ENCODE peak calls at places on chromosomes 16 and 17, in ten cellular contexts. P is heart right ventricle; N is AG09309; F is tibial artery; O is A549; E is stomach; J is cardiac fibroblast; W is fibroblast of pulmonary artery; Z is uterus; T is CD8-positive, alpha-beta T cell. S is an unnamed sample.

GRCh38 chr17:48596000-48596734 is 2.6 kb upstream of the HOXB5 start:
- DNase-seq in P (no peak), N (no peak), F (no peak), O (no peak), E (no peak), J (no peak), W (no peak), Z (no peak), T (no peak), S (no peak)

GRCh38 chr17:75518201-75518600 is 1.9 kb downstream of the TSEN54 start:
- DNase-seq in P (no peak), N (no peak), F (no peak), O (no peak), E (no peak), J (no peak), W (no peak), Z (no peak), T (peak), S (no peak)

GRCh38 chr17:73317554-73318426 is 6.0 kb upstream of the CDC42EP4 start:
- DNase-seq in P (no peak), N (no peak), F (no peak), O (no peak), E (no peak), J (peak), W (no peak), Z (no peak), T (no peak), S (no peak)

GRCh38 chr16:75244225-75244792 is 7.1 kb downstream of the BCAR1 start:
- DNase-seq in P (peak), N (no peak), F (peak), O (no peak), E (peak), J (peak), W (peak), Z (peak), T (no peak), S (no peak)

GRCh38 chr16:10391339-10391738 is 5.5 kb downstream of the ATF7IP2 start:
- DNase-seq in P (no peak), N (no peak), F (no peak), O (no peak), E (no peak), J (no peak), W (no peak), Z (no peak), T (no peak), S (no peak)

GRCh38 chr16:10576390-10577304 is 3.8 kb downstream of the EMP2 start:
- DNase-seq in P (no peak), N (no peak), F (no peak), O (no peak), E (no peak), J (no peak), W (no peak), Z (no peak), T (no peak), S (no peak)

GRCh38 chr17:7478276-7479138 is 924 bp downstream of the ZBTB4 start:
- DNase-seq in P (peak), N (no peak), F (peak), O (peak), E (peak), J (peak), W (no peak), Z (peak), T (peak), S (no peak)

GRCh38 chr17:12789976-12790805 is 893 bp downstream of the ARHGAP44 start:
- DNase-seq in P (peak), N (no peak), F (no peak), O (no peak), E (peak), J (no peak), W (no peak), Z (peak), T (no peak), S (no peak)

GRCh38 chr16:83247767-83248372 is 559.9 kb upstream of the HSBP1 start:
- DNase-seq in P (no peak), N (no peak), F (no peak), O (no peak), E (no peak), J (no peak), W (no peak), Z (no peak), T (no peak), S (no peak)

GRCh38 chr17:77451894-77452852 is 311.4 kb downstream of the SEC14L1 start:
- DNase-seq in P (peak), N (no peak), F (peak), O (no peak), E (peak), J (peak), W (peak), Z (peak), T (no peak), S (no peak)

GRCh38 chr17:3983945-3984484 is 19.8 kb upstream of the ATP2A3 start:
- DNase-seq in P (peak), N (no peak), F (no peak), O (no peak), E (no peak), J (peak), W (peak), Z (no peak), T (no peak), S (no peak)

GRCh38 chr17:28252436-28252835 is 66.6 kb upstream of the TMEM97 start:
- DNase-seq in P (no peak), N (peak), F (no peak), O (no peak), E (no peak), J (no peak), W (no peak), Z (no peak), T (no peak), S (no peak)

GRCh38 chr17:10652984-10653680 is 4.0 kb downstream of the MYH3 start:
- DNase-seq in P (no peak), N (no peak), F (no peak), O (no peak), E (no peak), J (peak), W (peak), Z (no peak), T (no peak), S (no peak)

GRCh38 chr16:86998196-86999001 is 318.8 kb downstream of the C16orf95 start:
- DNase-seq in P (no peak), N (no peak), F (no peak), O (no peak), E (no peak), J (no peak), W (no peak), Z (no peak), T (no peak), S (no peak)

GRCh38 chr17:57142925-57143324 is 57.9 kb downstream of the AKAP1 start:
- DNase-seq in P (no peak), N (no peak), F (no peak), O (no peak), E (no peak), J (peak), W (peak), Z (no peak), T (no peak), S (no peak)

GRCh38 chr17:67053438-67054000 is 9.2 kb downstream of the CACNG1 start:
- DNase-seq in P (no peak), N (no peak), F (no peak), O (no peak), E (no peak), J (no peak), W (no peak), Z (no peak), T (no peak), S (no peak)

GRCh38 chr17:76495663-76496400 is 5.4 kb downstream of the RHBDF2 start:
- DNase-seq in P (peak), N (no peak), F (no peak), O (no peak), E (no peak), J (no peak), W (no peak), Z (no peak), T (no peak), S (no peak)

GRCh38 chr16:31273676-31274075 is 13.9 kb downstream of the ITGAM start:
- DNase-seq in P (no peak), N (no peak), F (no peak), O (no peak), E (no peak), J (no peak), W (no peak), Z (no peak), T (no peak), S (no peak)

GRCh38 chr16:3528406-3528805 is 27.6 kb downstream of the CLUAP1 start:
- DNase-seq in P (no peak), N (no peak), F (no peak), O (no peak), E (no peak), J (no peak), W (no peak), Z (no peak), T (no peak), S (no peak)

GRCh38 chr16:47311738-47312505 is 148.9 kb downstream of the ITFG1 start:
- DNase-seq in P (no peak), N (no peak), F (no peak), O (no peak), E (no peak), J (peak), W (peak), Z (no peak), T (no peak), S (no peak)

GRCh38 chr16:88743693-88744519 is 37.6 kb downstream of the CTU2 start:
- DNase-seq in P (peak), N (peak), F (peak), O (peak), E (peak), J (peak), W (peak), Z (peak), T (peak), S (no peak)

GRCh38 chr17:73591278-73592078 is 52.8 kb downstream of the SDK2 start:
- DNase-seq in P (no peak), N (no peak), F (no peak), O (no peak), E (no peak), J (no peak), W (no peak), Z (no peak), T (peak), S (no peak)

GRCh38 chr16:5442986-5443385 is 345.4 kb upstream of the EEF2KMT start:
- DNase-seq in P (no peak), N (no peak), F (no peak), O (no peak), E (no peak), J (no peak), W (no peak), Z (no peak), T (no peak), S (no peak)

GRCh38 chr16:24010440-24011089 is 174.8 kb downstream of the PRKCB start:
- DNase-seq in P (peak), N (peak), F (peak), O (peak), E (peak), J (peak), W (peak), Z (peak), T (peak), S (peak)

GRCh38 chr17:80819422-80820164 is 172.0 kb upstream of the CHMP6 start:
- DNase-seq in P (no peak), N (no peak), F (no peak), O (no peak), E (no peak), J (no peak), W (no peak), Z (no peak), T (no peak), S (no peak)

GRCh38 chr17:76131692-76132573 is 9.1 kb downstream of the FOXJ1 start:
- DNase-seq in P (no peak), N (no peak), F (no peak), O (no peak), E (no peak), J (no peak), W (no peak), Z (no peak), T (no peak), S (no peak)

GRCh38 chr17:34527908-34528470 is 51.4 kb upstream of the TMEM132E start:
- DNase-seq in P (no peak), N (no peak), F (no peak), O (no peak), E (no peak), J (no peak), W (no peak), Z (no peak), T (no peak), S (no peak)

GRCh38 chr17:40352779-40353394 is 11.7 kb downstream of the GJD3 start:
- DNase-seq in P (no peak), N (no peak), F (no peak), O (no peak), E (no peak), J (no peak), W (no peak), Z (no peak), T (no peak), S (no peak)

GRCh38 chr17:81417879-81418709 is 22.8 kb downstream of the BAHCC1 start:
- DNase-seq in P (no peak), N (no peak), F (no peak), O (no peak), E (no peak), J (no peak), W (no peak), Z (peak), T (no peak), S (no peak)

GRCh38 chr17:63099420-63099819 is 133.4 kb downstream of the TANC2 start:
- DNase-seq in P (no peak), N (no peak), F (no peak), O (no peak), E (no peak), J (no peak), W (no peak), Z (no peak), T (no peak), S (no peak)

GRCh38 chr16:85234310-85235235 is 122.3 kb upstream of the CIBAR2 start:
- DNase-seq in P (peak), N (no peak), F (peak), O (peak), E (peak), J (peak), W (peak), Z (peak), T (no peak), S (no peak)

GRCh38 chr16:56617212-56618085 is 8.1 kb upstream of the MT1E start:
- DNase-seq in P (peak), N (no peak), F (peak), O (no peak), E (peak), J (peak), W (peak), Z (peak), T (no peak), S (no peak)

GRCh38 chr16:11179569-11179968 is 76.4 kb downstream of the SOCS1 start:
- DNase-seq in P (no peak), N (no peak), F (no peak), O (no peak), E (no peak), J (no peak), W (no peak), Z (no peak), T (no peak), S (no peak)

GRCh38 chr17:5419959-5420653 is at the start of gene RPAIN:
- DNase-seq in P (peak), N (peak), F (peak), O (peak), E (peak), J (peak), W (peak), Z (peak), T (peak), S (no peak)

GRCh38 chr16:71216714-71217113 is 13.8 kb downstream of the HYDIN start:
- DNase-seq in P (no peak), N (no peak), F (no peak), O (no peak), E (no peak), J (no peak), W (no peak), Z (no peak), T (no peak), S (no peak)

GRCh38 chr16:55035956-55036355 is 105.3 kb downstream of the IRX5 start:
- DNase-seq in P (no peak), N (peak), F (no peak), O (no peak), E (no peak), J (no peak), W (no peak), Z (no peak), T (no peak), S (no peak)

GRCh38 chr16:3695610-3696369 is 21.5 kb downstream of the TRAP1 start:
- DNase-seq in P (no peak), N (no peak), F (no peak), O (no peak), E (peak), J (no peak), W (no peak), Z (no peak), T (no peak), S (no peak)

GRCh38 chr16:1311212-1311737 is 1.8 kb downstream of the UBE2I start:
- DNase-seq in P (no peak), N (no peak), F (no peak), O (no peak), E (no peak), J (no peak), W (no peak), Z (no peak), T (no peak), S (no peak)

GRCh38 chr16:1312903-1313302 is 3.5 kb downstream of the UBE2I start:
- DNase-seq in P (no peak), N (no peak), F (no peak), O (no peak), E (no peak), J (no peak), W (no peak), Z (no peak), T (no peak), S (no peak)

GRCh38 chr16:1313721-1314120 is 4.3 kb downstream of the UBE2I start:
- DNase-seq in P (no peak), N (no peak), F (no peak), O (no peak), E (no peak), J (no peak), W (no peak), Z (no peak), T (no peak), S (no peak)

GRCh38 chr16:1311738-1312458 is 2.5 kb downstream of the UBE2I start:
- DNase-seq in P (peak), N (no peak), F (no peak), O (no peak), E (no peak), J (peak), W (peak), Z (no peak), T (no peak), S (no peak)

GRCh38 chr16:1312459-1312801 is 3.0 kb downstream of the UBE2I start:
- DNase-seq in P (no peak), N (no peak), F (no peak), O (no peak), E (no peak), J (no peak), W (no peak), Z (no peak), T (no peak), S (no peak)
- H3K4me3 ChIP-seq in P (no peak), N (no peak), F (no peak), O (no peak), E (peak), J (no peak), W (no peak), Z (peak), T (peak), S (no peak)

DNA sequence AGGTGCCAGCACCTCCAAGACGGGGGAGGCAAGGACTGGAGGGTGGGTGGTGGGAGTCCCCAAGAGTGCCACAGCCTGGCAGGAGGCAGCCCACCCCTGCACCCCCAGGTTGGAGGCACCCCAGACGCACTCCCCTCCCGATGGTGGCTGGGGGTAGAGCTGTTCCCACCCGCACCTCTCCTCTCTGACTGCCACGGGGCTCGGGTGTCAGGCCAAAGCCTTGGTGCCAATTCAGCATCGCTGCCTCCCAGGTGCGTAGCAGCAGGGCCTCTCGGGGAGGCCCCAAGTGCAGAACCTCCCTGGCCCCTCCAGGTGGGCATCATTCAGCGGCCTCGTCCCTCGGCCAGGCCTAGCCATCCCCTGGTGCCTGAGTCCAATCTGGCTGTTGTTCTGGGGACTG is 81.1 kb downstream of the ENGASE start:
- DNase-seq in P (no peak), N (no peak), F (no peak), O (no peak), E (no peak), J (no peak), W (no peak), Z (no peak), T (no peak), S (no peak)
- TF ChIP-seq CTCF in P (no peak), N (no peak), F (no peak), O (no peak), E (no peak), J (no peak), W (no peak), Z (no peak), T (no peak), S (no peak)

DNA sequence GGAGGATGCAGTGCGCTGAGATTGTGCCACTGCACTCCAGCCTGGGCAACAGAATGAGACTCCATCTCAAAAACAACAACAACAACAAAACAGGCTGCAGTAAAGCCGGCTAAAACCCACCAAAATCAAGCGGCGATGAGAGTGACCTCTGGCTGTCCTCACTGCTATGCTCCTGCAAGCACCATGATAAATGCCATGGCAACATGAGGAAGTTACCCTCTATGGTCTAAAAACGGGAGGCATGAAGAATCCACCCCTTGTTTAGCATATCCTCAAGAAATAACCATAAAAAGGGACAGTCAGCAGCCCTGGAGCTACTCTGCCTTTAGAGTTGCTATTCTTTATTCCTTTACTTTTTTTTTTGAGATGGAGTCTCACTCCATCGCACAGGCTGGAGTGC is 8.4 kb upstream of the LGALS3BP start:
- DNase-seq in P (no peak), N (no peak), F (no peak), O (no peak), E (no peak), J (peak), W (peak), Z (no peak), T (no peak), S (no peak)
- H3K4me3 ChIP-seq in P (no peak), N (no peak), F (no peak), O (no peak), E (no peak), J (no peak), W (no peak), Z (no peak), T (no peak), S (no peak)

GRCh38 chr17:27206447-27206846 is 87.5 kb upstream of the WSB1 start:
- DNase-seq in P (no peak), N (no peak), F (no peak), O (no peak), E (no peak), J (peak), W (no peak), Z (no peak), T (no peak), S (no peak)
- TF ChIP-seq CTCF in P (no peak), N (peak), F (no peak), O (peak), E (no peak), J (peak), W (peak), Z (no peak), T (no peak), S (no peak)

GRCh38 chr16:59899940-59900339 is 1165.8 kb upstream of the GOT2 start:
- DNase-seq in P (no peak), N (no peak), F (no peak), O (no peak), E (no peak), J (no peak), W (no peak), Z (no peak), T (no peak), S (no peak)
- H3K4me3 ChIP-seq in P (no peak), N (no peak), F (no peak), O (no peak), E (no peak), J (no peak), W (no peak), Z (no peak), T (no peak), S (no peak)

GRCh38 chr17:43842975-43843325 is 4.0 kb upstream of the CD300LG start:
- DNase-seq in P (no peak), N (no peak), F (no peak), O (no peak), E (no peak), J (no peak), W (no peak), Z (no peak), T (no peak), S (no peak)

GRCh38 chr17:43839670-43840101 is 6.7 kb upstream of the MPP3 start:
- DNase-seq in P (no peak), N (no peak), F (no peak), O (peak), E (peak), J (no peak), W (no peak), Z (no peak), T (no peak), S (no peak)

GRCh38 chr17:43845772-43846171 is 1.2 kb upstream of the CD300LG start:
- DNase-seq in P (no peak), N (no peak), F (no peak), O (no peak), E (no peak), J (no peak), W (no peak), Z (no peak), T (no peak), S (no peak)

GRCh38 chr17:43844241-43844640 is 2.7 kb upstream of the CD300LG start:
- DNase-seq in P (no peak), N (no peak), F (no peak), O (no peak), E (no peak), J (no peak), W (no peak), Z (no peak), T (no peak), S (no peak)

GRCh38 chr17:43840814-43841213 is 6.2 kb upstream of the CD300LG start:
- DNase-seq in P (no peak), N (no peak), F (no peak), O (peak), E (no peak), J (peak), W (peak), Z (no peak), T (no peak), S (no peak)
- TF ChIP-seq CTCF in P (peak), N (peak), F (no peak), O (peak), E (no peak), J (peak), W (peak), Z (no peak), T (no peak), S (no peak)